ENCODE peak calls at places on chromosomes 1 and 21, in eight cellular contexts. P is esophagus muscularis mucosa, O is OCI-LY7, G is left ventricle myocardium inferior, U is fibroblast of lung, L is endodermal cell, N is pancreas, B is osteoblast. F is an unnamed sample.
A peak's percentile ranks its signal among the peaks of the same experiment; 100 is the strongest.

GRCh38 chr1:85307987-85308836 is 31.8 kb upstream of the BCL10 start:
- DNase-seq in B (peak; percentile 79), L (peak; percentile 97), U (peak; percentile 79), P (peak; percentile 95), G (peak; percentile 88), N (peak; percentile 94), O (peak; percentile 61), F (peak; percentile 94)

GRCh38 chr1:30908886-30909777 is 574 bp upstream of the SDC3 start:
- DNase-seq in B (peak; percentile 71), G (peak; percentile 32), N (peak; percentile 70), L (peak; percentile 82), O (no peak), P (no peak), U (no peak), F (peak; percentile 46)

GRCh38 chr1:89941110-89941770 is 53.7 kb upstream of the ZNF326 start:
- DNase-seq in G (no peak), L (no peak), O (peak; percentile 14), P (no peak), U (no peak), B (no peak), N (no peak), F (no peak)

GRCh38 chr1:32336963-32337675 is 1.1 kb upstream of the MARCKSL1 start:
- DNase-seq in G (peak; percentile 49), N (no peak), P (no peak), L (no peak), B (peak; percentile 82), U (peak; percentile 53), O (peak; percentile 51), F (no peak)

GRCh38 chr1:23451452-23451851 is 26.9 kb upstream of the TCEA3 start:
- DNase-seq in P (no peak), G (no peak), N (no peak), O (no peak), B (peak; percentile 62), L (no peak), U (no peak), F (no peak)

GRCh38 chr1:19493547-19493946 is 8.2 kb upstream of the CAPZB start:
- DNase-seq in L (no peak), U (no peak), G (no peak), B (no peak), P (no peak), O (no peak), N (no peak), F (no peak)

GRCh38 chr1:202143768-202144509 is 598 bp downstream of the ARL8A start:
- DNase-seq in P (no peak), N (peak; percentile 77), U (peak; percentile 19), L (peak; percentile 56), G (peak; percentile 48), B (peak; percentile 92), O (peak; percentile 72), F (peak; percentile 44)

GRCh38 chr1:58231204-58231603 is 315.3 kb downstream of the OMA1 start:
- DNase-seq in U (no peak), P (no peak), B (no peak), L (no peak), O (no peak), G (no peak), N (no peak), F (no peak)

GRCh38 chr1:29801561-29801973 is 565.2 kb downstream of the PTPRU start:
- DNase-seq in G (no peak), L (no peak), N (no peak), O (no peak), U (no peak), B (no peak), P (peak; percentile 88), F (no peak)

GRCh38 chr1:26848947-26849774 is 13.8 kb upstream of the SFN start:
- DNase-seq in G (no peak), B (peak; percentile 98), P (no peak), L (no peak), U (peak; percentile 89), N (no peak), O (no peak), F (no peak)

GRCh38 chr1:150548632-150549495 is at the start of gene ADAMTSL4:
- DNase-seq in L (peak; percentile 87), P (no peak), O (peak; percentile 38), U (peak; percentile 80), N (peak; percentile 86), B (peak; percentile 98), G (peak; percentile 62), F (peak; percentile 87)

GRCh38 chr1:150550222-150551048 is 1.2 kb downstream of the ADAMTSL4 start:
- DNase-seq in L (peak; percentile 58), O (no peak), U (no peak), G (no peak), N (no peak), B (peak; percentile 86), P (no peak), F (no peak)

GRCh38 chr1:150548324-150548631 is 930 bp upstream of the ADAMTSL4 start:
- DNase-seq in L (no peak), P (no peak), B (no peak), O (no peak), N (no peak), U (no peak), G (no peak), F (no peak)

GRCh38 chr1:150551049-150551783 is 2.0 kb downstream of the ADAMTSL4 start:
- DNase-seq in B (peak; percentile 96), U (no peak), O (no peak), N (no peak), P (no peak), L (peak; percentile 51), G (no peak), F (no peak)

DNA sequence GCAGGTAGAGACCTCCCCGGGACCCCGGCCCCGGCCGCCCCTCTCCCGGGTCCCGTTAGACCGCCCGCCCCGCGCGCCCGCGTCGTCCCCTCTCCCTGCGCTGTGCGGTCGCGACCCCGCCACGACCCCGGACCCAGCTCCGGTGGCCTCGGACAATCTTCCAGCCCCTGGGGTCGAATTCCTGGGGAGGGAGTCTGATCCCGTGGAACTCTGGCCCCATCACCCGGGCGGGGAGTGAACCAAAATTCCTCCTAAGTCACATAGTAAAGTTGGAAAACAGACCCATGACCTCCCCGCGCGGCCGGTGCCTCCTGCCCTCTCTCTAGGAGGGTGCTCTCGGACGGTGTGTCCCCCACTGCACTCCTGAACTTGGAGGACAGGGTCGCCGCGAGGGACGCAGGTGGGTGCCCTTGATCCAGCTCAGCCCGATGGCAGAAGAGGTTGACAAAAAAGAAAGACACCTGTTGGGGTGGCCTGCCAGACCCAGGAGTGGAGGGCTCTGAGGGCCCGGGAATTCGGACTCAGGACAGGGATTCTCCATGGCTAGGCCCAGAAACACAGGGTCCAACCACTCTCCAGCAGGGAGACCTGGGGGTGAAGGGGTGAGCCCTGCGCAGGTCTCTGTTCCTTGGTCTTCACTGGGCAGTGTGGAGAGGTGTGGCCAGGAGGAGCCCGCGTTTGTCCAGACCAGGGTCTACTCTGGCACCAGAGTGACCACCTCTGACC is 451 bp downstream of the ADAMTSL4 start:
- DNase-seq in B (peak; percentile 96), O (no peak), U (no peak), N (no peak), L (peak; percentile 78), P (no peak), G (peak; percentile 51), F (no peak)
- TF ChIP-seq CTCF in B (peak; percentile 16), O (no peak), U (no peak), N (no peak), L (no peak), P (no peak), G (no peak), F (no peak)

GRCh38 chr21:44929799-44930542 is 9.3 kb upstream of the ITGB2 start:
- DNase-seq in B (peak; percentile 85), U (no peak), O (peak; percentile 27), L (peak; percentile 69), G (peak; percentile 6), P (no peak), N (no peak), F (no peak)
- H3K27ac ChIP-seq in B (no peak overlapping the region), U (no peak overlapping the region), O (no peak overlapping the region), L (no peak overlapping the region), G (no peak overlapping the region), P (no peak overlapping the region), N (no peak overlapping the region), F (no peak overlapping the region)

DNA sequence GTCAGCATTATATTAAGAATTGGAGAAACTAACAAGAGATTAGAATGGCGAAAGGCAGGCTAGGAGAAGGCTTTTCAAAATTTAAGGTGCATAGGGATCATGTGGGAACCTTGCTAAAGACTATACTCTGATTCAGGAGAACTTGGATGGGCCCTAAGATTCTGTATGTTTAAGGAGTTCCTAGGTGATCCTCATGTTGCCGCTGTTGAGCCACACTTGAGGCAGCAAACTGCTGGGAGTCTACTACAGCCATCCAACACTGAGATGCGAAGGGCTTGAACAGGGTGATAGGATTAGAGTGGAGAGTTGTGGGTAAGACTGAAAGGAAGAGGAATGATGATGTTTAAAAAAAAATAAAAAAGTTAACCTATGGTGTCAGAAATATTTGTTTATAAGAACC is 1013.2 kb downstream of the MRPL39 start:
- DNase-seq in P (no peak), G (no peak), B (no peak), O (no peak), L (peak; percentile 54), U (no peak), N (no peak), F (no peak)
- TF ChIP-seq CTCF in P (no peak), G (no peak), B (no peak), O (no peak), L (peak; percentile 56), U (no peak), N (no peak), F (no peak)

GRCh38 chr21:24302400-24302799 is 1304.9 kb downstream of the MRPL39 start:
- DNase-seq in P (no peak), O (no peak), B (no peak), N (no peak), L (no peak), G (no peak), U (no peak), F (no peak)

GRCh38 chr21:24298040-24298439 is 1309.2 kb downstream of the MRPL39 start:
- DNase-seq in B (no peak), G (no peak), P (no peak), N (no peak), U (no peak), O (no peak), L (no peak), F (no peak)
- H3K27ac ChIP-seq in B (no peak overlapping the region), G (no peak overlapping the region), P (no peak overlapping the region), N (no peak overlapping the region), U (no peak overlapping the region), O (no peak overlapping the region), L (no peak overlapping the region), F (no peak overlapping the region)